ENCODE peak calls at places on chromosomes 11 and 22, in seven cellular contexts. N is tibial nerve, C is endothelial cell, E is RWPE2, Y is fibroblast of mammary gland, X is heart left ventricle, V is IMR-90. S is an unnamed sample.

GRCh38 chr11:100676901-100677300 is 10.2 kb upstream of the ARHGAP42 start:
- DNase-seq in N (no peak), Y (no peak), E (no peak), X (no peak), C (no peak), V (peak; percentile 49), S (no peak)

GRCh38 chr11:30002157-30002556 is 14.7 kb downstream of the KCNA4 start:
- DNase-seq in E (no peak), X (no peak), C (no peak), Y (no peak), N (no peak), V (no peak), S (no peak)

GRCh38 chr11:18492888-18493287 is 33.9 kb downstream of the TSG101 start:
- DNase-seq in Y (peak; percentile 2), E (no peak), C (no peak), V (no peak), X (no peak), N (no peak), S (no peak)

GRCh38 chr11:975824-976223 is 50.2 kb downstream of the AP2A2 start:
- DNase-seq in X (no peak), C (peak; percentile 37), V (peak; percentile 52), E (no peak), Y (peak; percentile 39), N (no peak), S (peak; percentile 44)

GRCh38 chr11:114892381-114893197 is 214.3 kb downstream of the NXPE2 start:
- DNase-seq in E (no peak), V (no peak), Y (no peak), C (peak; percentile 20), X (no peak), N (no peak), S (no peak)

GRCh38 chr11:124277809-124278208 is 21.6 kb downstream of the OR8G5 start:
- DNase-seq in E (no peak), V (no peak), N (no peak), C (no peak), Y (no peak), X (no peak), S (no peak)

GRCh38 chr22:46075764-46076531 is 74.4 kb upstream of the PPARA start:
- DNase-seq in Y (no peak), X (no peak), E (peak; percentile 47), V (no peak), C (no peak), N (no peak), S (no peak)

GRCh38 chr11:116731097-116731761 is 41.6 kb downstream of the BUD13 start:
- DNase-seq in X (no peak), V (peak; percentile 10), Y (no peak), C (peak; percentile 18), E (no peak), N (no peak), S (peak; percentile 66)

GRCh38 chr11:33135216-33135615 is 26.1 kb downstream of the CSTF3 start:
- DNase-seq in X (no peak), E (no peak), Y (peak; percentile 83), V (peak; percentile 85), C (no peak), N (no peak), S (no peak)

GRCh38 chr11:96146765-96147164 is 196.2 kb downstream of the MAML2 start:
- DNase-seq in Y (no peak), X (no peak), C (no peak), E (no peak), N (no peak), V (no peak), S (no peak)

GRCh38 chr11:88434333-88434976 is 96.9 kb upstream of the CTSC start:
- DNase-seq in V (no peak), N (no peak), Y (no peak), E (no peak), C (no peak), X (no peak), S (no peak)

GRCh38 chr11:2778630-2779498 is 79.1 kb upstream of the KCNQ1OT1 start:
- DNase-seq in E (peak; percentile 75), Y (no peak), X (peak; percentile 80), V (peak; percentile 63), N (peak; percentile 42), C (peak; percentile 2), S (no peak)

GRCh38 chr11:65445604-65446445 is 23.2 kb downstream of the NEAT1 start:
- DNase-seq in V (peak; percentile 37), E (no peak), C (no peak), N (no peak), Y (peak; percentile 68), X (no peak), S (no peak)

GRCh38 chr22:43313497-43314474 is 29.4 kb downstream of the SCUBE1 start:
- DNase-seq in X (peak; percentile 34), E (no peak), C (no peak), V (no peak), Y (peak; percentile 57), N (peak; percentile 92), S (no peak)

GRCh38 chr11:57874981-57875380 is 113.4 kb downstream of the CTNND1 start:
- DNase-seq in N (no peak), Y (no peak), C (no peak), V (no peak), E (no peak), X (no peak), S (no peak)

GRCh38 chr11:36162909-36163434 is 126.3 kb downstream of the COMMD9 start:
- DNase-seq in C (no peak), N (no peak), Y (no peak), E (no peak), X (peak; percentile 33), V (no peak), S (no peak)

GRCh38 chr11:29119691-29120328 is 897.0 kb downstream of the KCNA4 start:
- DNase-seq in V (peak; percentile 99), E (no peak), C (no peak), Y (peak; percentile 71), X (no peak), N (no peak), S (no peak)

GRCh38 chr11:115930886-115931537 is 426.8 kb upstream of the CADM1 start:
- DNase-seq in E (no peak), X (no peak), N (no peak), Y (no peak), C (no peak), V (no peak), S (no peak)

GRCh38 chr11:26134481-26135355 is 197.2 kb upstream of the ANO3 start:
- DNase-seq in V (peak; percentile 38), N (no peak), Y (peak; percentile 24), C (peak; percentile 8), E (no peak), X (no peak), S (peak; percentile 9)

GRCh38 chr11:117039897-117040296 is 58.3 kb downstream of the SIK3 start:
- DNase-seq in N (no peak), E (no peak), Y (peak; percentile 52), X (no peak), V (peak; percentile 46), C (no peak), S (no peak)

GRCh38 chr11:122140535-122140934 is 24.5 kb upstream of the BLID start:
- DNase-seq in N (no peak), X (no peak), C (no peak), V (peak; percentile 86), E (no peak), Y (peak; percentile 87), S (no peak)

GRCh38 chr11:69205929-69206612 is 50.3 kb downstream of the SMIM38 start:
- DNase-seq in C (no peak), E (no peak), X (no peak), N (no peak), Y (no peak), V (no peak), S (no peak)

GRCh38 chr11:85787809-85788805 is 22.8 kb downstream of the SYTL2 start:
- DNase-seq in V (peak; percentile 42), E (no peak), X (no peak), C (no peak), N (no peak), Y (no peak), S (no peak)

GRCh38 chr11:120929664-120930154 is 94.2 kb upstream of the TBCEL start:
- DNase-seq in N (no peak), X (no peak), Y (peak; percentile 38), V (peak; percentile 26), C (peak; percentile 72), E (no peak), S (peak; percentile 74)

GRCh38 chr22:48276933-48277867 is 1514.8 kb downstream of the TBC1D22A start:
- DNase-seq in E (no peak), C (no peak), Y (no peak), N (no peak), X (no peak), V (no peak), S (no peak)

GRCh38 chr11:72263363-72263762 is 19.4 kb upstream of the PHOX2A start:
- DNase-seq in X (no peak), E (no peak), V (peak; percentile 82), N (no peak), C (no peak), Y (peak; percentile 83), S (no peak)

GRCh38 chr22:44329179-44329796 is 16.5 kb upstream of the SHISAL1 start:
- DNase-seq in V (peak; percentile 27), C (no peak), X (no peak), E (no peak), N (no peak), Y (no peak), S (no peak)

GRCh38 chr22:31084811-31085492 is 3.8 kb downstream of the SMTN start:
- DNase-seq in E (peak; percentile 77), N (peak; percentile 84), Y (peak; percentile 66), V (peak; percentile 75), X (peak; percentile 91), C (peak; percentile 86), S (peak; percentile 87)
- TF ChIP-seq CTCF in E (peak; percentile 72), N (peak; percentile 88), Y (peak; percentile 56), V (peak; percentile 75), X (peak; percentile 94), C (peak; percentile 91), S (peak; percentile 81)

GRCh38 chr11:45399166-45399565 is 113.0 kb upstream of the SYT13 start:
- DNase-seq in V (no peak), C (no peak), E (no peak), Y (no peak), N (no peak), X (no peak), S (no peak)
- TF ChIP-seq CTCF in V (no peak), C (no peak), E (no peak), Y (no peak), N (no peak), X (no peak), S (no peak)

DNA sequence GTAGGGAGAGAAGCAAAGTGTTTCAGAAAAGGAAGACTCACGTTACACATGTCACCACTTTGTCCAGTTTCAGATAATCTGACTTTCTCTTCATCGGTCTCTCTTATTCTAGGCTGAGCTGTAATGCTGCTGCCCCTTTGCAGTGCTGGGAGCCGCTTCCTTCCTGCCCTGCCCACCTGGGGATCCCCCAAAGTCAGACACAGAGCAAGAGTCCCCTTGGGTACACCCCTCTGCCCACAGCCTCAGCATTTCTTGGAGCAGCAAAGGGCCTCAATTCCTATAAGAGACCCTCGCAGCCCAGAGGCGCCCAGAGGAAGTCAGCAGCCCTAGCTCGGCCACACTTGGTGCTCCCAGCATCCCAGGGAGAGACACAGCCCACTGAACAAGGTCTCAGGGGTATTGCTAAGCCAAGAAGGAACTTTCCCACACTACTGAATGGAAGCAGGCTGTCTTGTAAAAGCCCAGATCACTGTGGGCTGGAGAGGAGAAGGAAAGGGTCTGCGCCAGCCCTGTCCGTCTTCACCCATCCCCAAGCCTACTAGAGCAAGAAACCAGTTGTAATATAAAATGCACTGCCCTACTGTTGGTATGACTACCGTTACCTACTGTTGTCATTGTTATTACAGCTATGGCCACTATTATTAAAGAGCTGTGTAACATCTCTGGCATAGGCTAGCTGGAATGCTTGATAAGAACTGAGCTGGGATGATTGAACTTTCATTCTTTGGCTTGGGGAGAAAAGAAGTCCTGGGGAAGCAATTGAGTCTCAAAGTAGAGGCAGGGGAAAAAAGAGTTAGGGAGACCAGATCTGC is 31.2 kb upstream of the SMIM35 start:
- DNase-seq in N (no peak), Y (no peak), C (no peak), V (no peak), E (no peak), X (no peak), S (no peak)
- TF ChIP-seq CTCF in N (no peak), Y (no peak), C (no peak), V (no peak), E (no peak), X (no peak), S (no peak)

GRCh38 chr11:133927690-133928627 is 28.8 kb downstream of the IGSF9B start:
- DNase-seq in C (peak; percentile 85), X (peak; percentile 69), E (peak; percentile 80), Y (peak; percentile 54), V (peak; percentile 39), N (peak; percentile 38), S (peak; percentile 80)
- TF ChIP-seq CTCF in C (peak; percentile 71), X (peak; percentile 77), E (peak; percentile 89), Y (peak; percentile 82), V (peak; percentile 81), N (peak; percentile 84), S (peak; percentile 87)